ENCODE peak calls at places on chromosomes 1 and 21, in four cellular contexts. O, C, K and X are unnamed samples.

GRCh38 chr1:36894824-36895223 is 139.5 kb downstream of the GRIK3 start:
- DNase-seq in O (no peak), C (no peak), K (no peak), X (no peak)

GRCh38 chr1:55061000-55061705 is 21.8 kb downstream of the PCSK9 start:
- DNase-seq in O (no peak), C (no peak), K (no peak), X (peak; percentile 76)

GRCh38 chr1:90708236-90708786 is 8.8 kb downstream of the BARHL2 start:
- DNase-seq in O (no peak), C (no peak), K (no peak), X (no peak)

GRCh38 chr1:6152882-6153281 is 27.2 kb downstream of the CHD5 start:
- DNase-seq in O (no peak), C (no peak), K (no peak), X (no peak)

GRCh38 chr21:46119565-46120271 is 21.8 kb downstream of the COL6A2 start:
- DNase-seq in O (no peak), C (no peak), K (no peak), X (no peak)

GRCh38 chr1:7644086-7644485 is 127.0 kb upstream of the VAMP3 start:
- DNase-seq in O (no peak), C (no peak), K (no peak), X (no peak)

GRCh38 chr1:168550971-168551370 is 7.2 kb upstream of the XCL2 start:
- DNase-seq in O (no peak), C (no peak), K (no peak), X (no peak)

GRCh38 chr1:3706651-3707297 is 45.5 kb upstream of the CCDC27 start:
- DNase-seq in O (no peak), C (no peak), K (no peak), X (no peak)

GRCh38 chr1:56819393-56819899 is at the start of gene FYB2:
- DNase-seq in O (no peak), C (no peak), K (no peak), X (no peak)

GRCh38 chr1:171897304-171897703 is 56.0 kb downstream of the DNM3 start:
- DNase-seq in O (no peak), C (no peak), K (no peak), X (no peak)

GRCh38 chr1:218658899-218659298 is 313.8 kb downstream of the TGFB2 start:
- DNase-seq in O (no peak), C (no peak), K (peak; percentile 37), X (no peak)

GRCh38 chr1:33390550-33390949 is 40.3 kb downstream of the PHC2 start:
- DNase-seq in O (no peak), C (no peak), K (no peak), X (no peak)